ENCODE peak calls at places on chromosomes 16 and 17, in eight cellular contexts. X is progenitor cell of endocrine pancreas; R is substantia nigra; S is NCI-H1436; A is RWPE1; Q is left ventricle myocardium superior; Y is stimulated activated CD4-positive, alpha-beta T cell treated with anti-CD3 and anti-CD28 coated beads, Interleukin-15, amount 100 ng/mL, for 1 hour; H is M059J. B is an unnamed sample.

GRCh38 chr17:39229274-39229913 is 3.6 kb upstream of the STAC2 start:
- DNase-seq in X (no peak), R (no peak), S (no peak), A (peak), Q (no peak), Y (no peak), H (peak), B (no peak)

GRCh38 chr16:77849640-77850258 is 61.4 kb downstream of the VAT1L start:
- DNase-seq in X (no peak), R (no peak), S (no peak), A (no peak), Q (peak), Y (no peak), H (no peak), B (no peak)

GRCh38 chr16:66395806-66396555 is 29.5 kb downstream of the CDH5 start:
- DNase-seq in X (no peak), R (no peak), S (no peak), A (no peak), Q (no peak), Y (no peak), H (no peak), B (no peak)

GRCh38 chr17:51185763-51186332 is 19.6 kb downstream of the NME2 start:
- DNase-seq in X (no peak), R (no peak), S (no peak), A (no peak), Q (no peak), Y (no peak), H (no peak), B (no peak)

GRCh38 chr16:20041924-20042596 is 31.6 kb downstream of the GPR139 start:
- DNase-seq in X (no peak), R (no peak), S (no peak), A (no peak), Q (no peak), Y (no peak), H (no peak), B (no peak)

GRCh38 chr16:633336-634050 is 2.6 kb downstream of the METTL26 start:
- DNase-seq in X (no peak), R (no peak), S (no peak), A (no peak), Q (peak), Y (no peak), H (no peak), B (no peak)

GRCh38 chr17:3603119-3603869 is 5.9 kb downstream of the TRPV1 start:
- DNase-seq in X (no peak), R (no peak), S (no peak), A (peak), Q (no peak), Y (no peak), H (peak), B (no peak)

GRCh38 chr17:38660097-38661026 is 14.4 kb downstream of the EPOP start:
- DNase-seq in X (no peak), R (no peak), S (no peak), A (no peak), Q (no peak), Y (no peak), H (peak), B (no peak)

GRCh38 chr17:57803026-57803425 is 46.8 kb downstream of the MRPS23 start:
- DNase-seq in X (no peak), R (no peak), S (no peak), A (no peak), Q (no peak), Y (no peak), H (no peak), B (no peak)

GRCh38 chr16:57795431-57795878 is 6.8 kb downstream of the KIFC3 start:
- DNase-seq in X (no peak), R (no peak), S (peak), A (peak), Q (no peak), Y (no peak), H (peak), B (no peak)

GRCh38 chr17:48077555-48077954 is 23.7 kb downstream of the CBX1 start:
- DNase-seq in X (no peak), R (no peak), S (no peak), A (no peak), Q (no peak), Y (no peak), H (no peak), B (no peak)

GRCh38 chr16:83581082-83581481 is 226.7 kb upstream of the HSBP1 start:
- DNase-seq in X (no peak), R (no peak), S (no peak), A (no peak), Q (no peak), Y (no peak), H (peak), B (no peak)

GRCh38 chr17:80082403-80083135 is 18.8 kb upstream of the GAA start:
- DNase-seq in X (peak), R (no peak), S (peak), A (peak), Q (peak), Y (peak), H (peak), B (peak)

GRCh38 chr16:76796978-76797377 is 394.0 kb upstream of the MON1B start:
- DNase-seq in X (no peak), R (no peak), S (no peak), A (no peak), Q (no peak), Y (no peak), H (no peak), B (no peak)

GRCh38 chr17:78263063-78263735 is 31.8 kb downstream of the TMEM235 start:
- DNase-seq in X (no peak), R (no peak), S (no peak), A (no peak), Q (peak), Y (no peak), H (no peak), B (no peak)

GRCh38 chr16:81821422-81822128 is 42.5 kb downstream of the PLCG2 start:
- DNase-seq in X (no peak), R (no peak), S (no peak), A (no peak), Q (no peak), Y (no peak), H (no peak), B (peak)

GRCh38 chr17:42133461-42134041 is 10.9 kb downstream of the HSPB9 start:
- DNase-seq in X (no peak), R (no peak), S (peak), A (no peak), Q (no peak), Y (no peak), H (peak), B (peak)